ENCODE peak calls at places on chromosomes 1 and 21, in seven cellular contexts. X is H9, Z is hepatocyte, C is GM23248, P is OCI-LY7, F is PC-9, G is neural progenitor cell. H is an unnamed sample. For H3K4me1, H3K79me2 and H4K20me1, the result is how much of the 10 kb centered on the place peaks cover.

GRCh38 chr1:226649780-226650179 is 89.3 kb downstream of the ITPKB start:
- DNase-seq in G (no peak), C (peak), X (no peak), F (no peak), Z (no peak), P (peak), H (peak)

GRCh38 chr1:111967067-111967690 is 22.3 kb downstream of the KCND3 start:
- DNase-seq in Z (peak), G (no peak), X (no peak), F (no peak), P (no peak), C (no peak), H (no peak)

GRCh38 chr1:25813071-25813733 is 6.6 kb upstream of the MTFR1L start:
- DNase-seq in C (no peak), F (no peak), P (no peak), Z (no peak), X (no peak), G (no peak), H (no peak)

GRCh38 chr1:41200728-41201127 is 41.4 kb downstream of the SCMH1 start:
- DNase-seq in P (no peak), F (no peak), C (no peak), G (no peak), X (no peak), Z (no peak), H (no peak)

GRCh38 chr1:198598796-198599321 is 40.0 kb upstream of the PTPRC start:
- DNase-seq in G (no peak), X (no peak), F (no peak), C (no peak), P (peak), Z (no peak), H (peak)

GRCh38 chr1:39901486-39902120 is at the start of gene MYCL:
- DNase-seq in Z (peak), P (peak), G (peak), C (peak), X (peak), F (peak), H (peak)

GRCh38 chr21:20783611-20784010 is 214.6 kb upstream of the NCAM2 start:
- DNase-seq in Z (no peak), X (no peak), G (no peak), F (no peak), P (no peak), C (no peak), H (no peak)

GRCh38 chr21:42028754-42029385 is 18.7 kb upstream of the ZBTB21 start:
- DNase-seq in X (no peak), G (no peak), F (no peak), Z (no peak), P (no peak), C (no peak), H (no peak)

GRCh38 chr1:54170961-54171460 is 18.2 kb upstream of the CDCP2 start:
- DNase-seq in C (no peak), F (no peak), P (no peak), Z (no peak), G (no peak), X (no peak), H (no peak)

GRCh38 chr1:7519181-7519860 is 251.8 kb upstream of the VAMP3 start:
- DNase-seq in C (no peak), G (no peak), F (no peak), P (no peak), Z (no peak), X (no peak), H (no peak)

DNA sequence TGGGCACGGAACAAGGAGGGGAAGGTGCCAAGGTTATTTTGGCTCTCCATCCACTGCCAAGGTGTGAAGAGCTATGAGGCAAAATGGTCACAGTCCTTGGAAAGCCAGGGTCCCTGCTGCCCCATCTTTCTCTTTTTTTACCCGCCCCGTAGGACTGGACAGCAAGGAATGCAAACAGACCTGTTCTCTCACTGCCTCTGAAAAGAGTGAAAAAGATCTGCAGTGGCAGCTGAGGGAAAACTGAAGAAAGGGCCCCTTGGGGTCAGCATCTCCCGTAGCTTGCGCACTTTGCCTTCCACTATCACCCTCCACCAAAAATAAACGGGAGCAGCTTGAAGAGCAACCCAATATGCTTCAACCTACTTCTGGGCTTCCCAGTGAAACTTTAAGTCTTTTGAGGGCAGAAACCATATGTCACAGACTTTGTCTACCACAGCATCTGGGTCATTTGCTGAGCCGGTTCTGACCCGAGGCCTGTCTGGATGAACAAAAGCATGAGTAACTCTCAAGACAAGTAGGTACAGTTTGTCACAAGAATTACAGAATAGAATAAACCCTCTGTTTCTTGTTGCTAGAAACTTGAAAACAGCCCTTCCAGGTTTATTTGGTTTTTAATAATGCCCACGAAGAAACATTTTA is 9.4 kb upstream of the KIF14 start:
- DNase-seq in F (peak), Z (peak), C (no peak), P (no peak), G (no peak), X (no peak), H (no peak)
- H3K4me1 ChIP-seq in F (under half), Z (under half), C (under half), P (under half), G (under half), X (under half), H (under half)

DNA sequence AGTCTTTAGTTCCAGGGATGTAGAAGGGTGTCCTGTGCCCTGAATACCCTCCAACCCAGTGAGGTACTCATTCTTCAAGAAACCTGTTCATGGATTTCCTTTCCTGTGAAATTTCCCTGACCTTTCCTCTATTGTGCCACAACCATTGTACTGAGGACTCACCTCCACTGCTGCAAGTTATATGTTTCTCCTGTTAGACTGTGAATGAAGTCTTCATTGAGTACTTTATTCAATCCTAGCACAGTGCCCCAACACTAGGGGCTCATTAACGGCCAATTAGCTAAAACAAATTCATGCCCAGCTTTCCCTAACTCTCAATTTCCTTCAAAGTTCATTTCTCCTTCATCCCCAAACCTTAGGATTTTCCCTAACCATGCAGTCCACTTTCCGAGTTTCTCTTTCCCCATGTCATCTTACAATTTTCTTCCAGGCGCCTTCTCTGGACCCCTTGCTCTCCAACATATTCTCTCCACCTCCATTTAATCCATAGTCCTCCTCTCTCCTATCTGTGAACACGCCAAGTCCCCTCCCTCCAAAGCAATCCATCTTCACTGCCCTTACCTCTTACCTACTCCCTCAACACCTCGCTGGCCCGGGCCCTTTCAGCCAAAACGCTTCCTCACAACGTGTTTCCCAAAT is 1.3 kb downstream of the TRIM33 start:
- DNase-seq in X (no peak), G (no peak), F (no peak), P (peak), C (peak), Z (no peak), H (peak)
- H3K79me2 ChIP-seq in X (under half), G (half or more), F (half or more), P (half or more), C (half or more), Z (half or more), H (half or more)

GRCh38 chr1:2287649-2288048 is 59.5 kb downstream of the SKI start:
- DNase-seq in X (no peak), C (no peak), P (no peak), F (no peak), Z (no peak), G (no peak), H (no peak)
- H4K20me1 ChIP-seq in X (under half), C (under half), P (under half), F (half or more), Z (half or more), G (half or more), H (under half)

GRCh38 chr1:109392788-109393580 is 4.7 kb downstream of the SORT1 start:
- DNase-seq in Z (peak), F (no peak), G (no peak), P (no peak), C (peak), X (no peak), H (no peak)
- H3K4me1 ChIP-seq in Z (under half), F (under half), G (under half), P (half or more), C (under half), X (under half), H (half or more)

H was measured in Karpas-422.